ENCODE peak calls at places on chromosomes 12 and 14, in ten cellular contexts. W is NCI-H1092; F is Right ventricle myocardium superior; X is NCI-H345; Y is substantia nigra; A is nephron progenitor cell; H is stimulated activated CD4-positive, alpha-beta T cell treated with anti-CD3 and anti-CD28 coated beads, Interleukin-4, amount 100 ng/mL, for 48 hours; V is T-helper 9 cell; Z is DMS79 treated with DMSO at 0.1 percent for 48 hours; C is uterus. Q is an unnamed sample.

GRCh38 chr12:122045262-122045661 is 23.6 kb downstream of the BCL7A start:
- DNase-seq in Y (no peak), A (no peak), W (no peak), F (no peak), H (no peak), Z (no peak), V (no peak), C (no peak), X (no peak), Q (no peak)

GRCh38 chr12:104974626-104975290 is 11.4 kb upstream of the NOPCHAP1 start:
- DNase-seq in X (no peak), F (no peak), W (no peak), Y (peak), C (no peak), A (no peak), H (no peak), V (no peak), Z (no peak), Q (no peak)

GRCh38 chr14:94046696-94047250 is 20.6 kb downstream of the OTUB2 start:
- DNase-seq in Z (no peak), C (peak), W (no peak), Y (no peak), X (no peak), A (no peak), F (no peak), H (no peak), V (no peak), Q (no peak)

GRCh38 chr12:121925361-121925725 is 7.0 kb downstream of the CFAP251 start:
- DNase-seq in A (no peak), C (no peak), V (no peak), Z (no peak), Y (no peak), W (no peak), F (no peak), H (no peak), X (no peak), Q (no peak)

GRCh38 chr12:120833849-120834248 is 70.3 kb downstream of the SPPL3 start:
- DNase-seq in V (no peak), W (no peak), Y (no peak), C (no peak), F (no peak), H (no peak), X (no peak), A (no peak), Z (no peak), Q (no peak)

GRCh38 chr12:61536525-61536924 is 723.7 kb upstream of the USP15 start:
- DNase-seq in H (no peak), V (no peak), W (no peak), X (no peak), Z (no peak), F (no peak), Y (no peak), A (no peak), C (no peak), Q (no peak)

GRCh38 chr14:64536488-64537245 is 3.9 kb upstream of the HSPA2 start:
- DNase-seq in Y (no peak), H (no peak), V (no peak), C (no peak), F (no peak), X (no peak), W (no peak), Z (no peak), A (no peak), Q (no peak)

GRCh38 chr12:13250416-13250815 is 53.9 kb downstream of the EMP1 start:
- DNase-seq in W (no peak), A (no peak), Y (no peak), H (no peak), C (no peak), V (no peak), F (no peak), Z (no peak), X (no peak), Q (no peak)

GRCh38 chr14:50906326-50906725 is 34.5 kb downstream of the ABHD12B start:
- DNase-seq in W (no peak), Z (no peak), H (no peak), X (no peak), Y (no peak), F (no peak), C (no peak), A (no peak), V (no peak), Q (no peak)

GRCh38 chr14:61780125-61780524 is 17.9 kb downstream of the SNAPC1 start:
- DNase-seq in Z (no peak), A (no peak), C (no peak), H (no peak), Y (no peak), V (no peak), F (no peak), X (no peak), W (no peak), Q (no peak)

GRCh38 chr14:22982477-22983245 is at the start of gene AJUBA:
- DNase-seq in F (peak), W (no peak), Z (peak), Y (peak), H (peak), X (peak), V (peak), A (peak), C (peak), Q (peak)

GRCh38 chr14:20001863-20002262 is at the start of gene OR4Q2:
- DNase-seq in W (no peak), Y (no peak), A (no peak), C (no peak), X (no peak), F (no peak), Z (no peak), V (no peak), H (no peak), Q (no peak)

GRCh38 chr12:108967869-108968540 is 52.9 kb downstream of the SVOP start:
- DNase-seq in F (no peak), V (no peak), A (no peak), W (no peak), H (no peak), C (no peak), Z (no peak), Y (no peak), X (no peak), Q (no peak)

GRCh38 chr12:82383930-82384513 is 25.7 kb downstream of the METTL25 start:
- DNase-seq in C (no peak), W (no peak), F (no peak), V (no peak), A (no peak), Y (no peak), Z (no peak), X (no peak), H (no peak), Q (no peak)

GRCh38 chr12:131242741-131243496 is 289.2 kb downstream of the ADGRD1 start:
- DNase-seq in A (no peak), H (no peak), Z (peak), W (no peak), V (no peak), C (no peak), F (no peak), X (no peak), Y (no peak), Q (no peak)

GRCh38 chr12:49868952-49869815 is 26.3 kb upstream of the BCDIN3D start:
- DNase-seq in C (peak), V (no peak), H (no peak), Z (peak), A (no peak), F (peak), Y (peak), W (peak), X (peak), Q (peak)

Q was measured in ovary.